ENCODE peak calls at places on chromosomes 3 and 15, in five cellular contexts. I is T-helper 2 cell, O is M059J, J is left ventricle myocardium superior, Z is dorsolateral prefrontal cortex. A is an unnamed sample.

GRCh38 chr3:24086597-24087369 is 141.7 kb downstream of the NR1D2 start:
- DNase-seq in O (no peak), J (no peak), Z (no peak), I (no peak), A (no peak)

GRCh38 chr3:43765417-43766030 is 74.8 kb downstream of the ABHD5 start:
- DNase-seq in Z (no peak), I (no peak), O (peak), J (peak), A (no peak)

GRCh38 chr3:96755519-96755918 is 58.9 kb upstream of the EPHA6 start:
- DNase-seq in I (no peak), J (no peak), Z (no peak), O (no peak), A (no peak)

GRCh38 chr3:4531478-4532025 is 38.4 kb downstream of the ITPR1 start:
- DNase-seq in I (no peak), O (peak), Z (no peak), J (no peak), A (no peak)

GRCh38 chr15:40093224-40093842 is 15.3 kb downstream of the BMF start:
- DNase-seq in Z (no peak), O (peak), J (no peak), I (no peak), A (no peak)

GRCh38 chr15:62277816-62278394 is 112.8 kb upstream of the C2CD4B start:
- DNase-seq in Z (no peak), J (no peak), O (no peak), I (no peak), A (no peak)

GRCh38 chr3:117045143-117045542 is 335.6 kb downstream of the TUSC7 start:
- DNase-seq in I (no peak), Z (no peak), J (peak), O (peak), A (no peak)

GRCh38 chr3:129954509-129954908 is 20.0 kb upstream of the TRH start:
- DNase-seq in J (no peak), I (no peak), O (no peak), Z (no peak), A (no peak)

GRCh38 chr3:7166460-7166859 is 305.5 kb downstream of the GRM7 start:
- DNase-seq in O (no peak), J (no peak), Z (no peak), I (no peak), A (no peak)

GRCh38 chr3:124230432-124230831 is 238.5 kb upstream of the ROPN1 start:
- DNase-seq in Z (no peak), O (no peak), J (no peak), I (no peak), A (no peak)

GRCh38 chr3:167941234-167941995 is 154.3 kb downstream of the GOLIM4 start:
- DNase-seq in Z (no peak), O (peak), J (peak), I (no peak), A (no peak)

GRCh38 chr3:23877324-23877980 is 39.3 kb downstream of the NKIRAS1 start:
- DNase-seq in J (peak), O (peak), Z (no peak), I (no peak), A (no peak)

GRCh38 chr3:187281191-187281714 is 10.3 kb downstream of the MASP1 start:
- DNase-seq in O (peak), Z (no peak), I (no peak), J (no peak), A (no peak)

GRCh38 chr15:76006136-76006778 is 6.0 kb downstream of the NRG4 start:
- DNase-seq in O (peak), J (no peak), I (no peak), Z (no peak), A (no peak)

GRCh38 chr3:112327371-112327951 is 5.5 kb upstream of the CD200 start:
- DNase-seq in Z (no peak), J (no peak), I (peak), O (peak), A (no peak)

GRCh38 chr15:85314139-85314538 is 66.3 kb upstream of the AKAP13 start:
- DNase-seq in I (no peak), O (no peak), Z (no peak), J (no peak), A (no peak)

GRCh38 chr3:126406389-126407296 is 11.9 kb downstream of the CFAP100 start:
- DNase-seq in J (no peak), Z (no peak), O (no peak), I (no peak), A (no peak)

GRCh38 chr3:197847866-197848401 is 56.9 kb downstream of the LRCH3 start:
- DNase-seq in J (no peak), I (peak), O (peak), Z (no peak), A (no peak)

GRCh38 chr15:68630205-68630555 is 51.4 kb downstream of the CORO2B start:
- DNase-seq in O (no peak), I (no peak), J (no peak), Z (no peak), A (no peak)

GRCh38 chr15:22968356-22968755 is 11.8 kb downstream of the CYFIP1 start:
- DNase-seq in Z (no peak), J (no peak), I (no peak), O (peak), A (no peak)

GRCh38 chr3:197482001-197482400 is 73.8 kb downstream of the BDH1 start:
- DNase-seq in O (peak), Z (no peak), I (no peak), J (no peak), A (no peak)

GRCh38 chr3:148861277-148861869 is 3.7 kb upstream of the CPA3 start:
- DNase-seq in J (no peak), I (no peak), Z (no peak), O (peak), A (no peak)

GRCh38 chr3:188608401-188608800 is 454.4 kb downstream of the LPP start:
- DNase-seq in Z (no peak), I (no peak), O (no peak), J (no peak), A (no peak)

GRCh38 chr3:18440053-18440768 is 15.1 kb upstream of the SATB1 start:
- DNase-seq in Z (no peak), I (no peak), O (peak), J (no peak), A (no peak)

GRCh38 chr15:42384597-42384996 is 25.3 kb downstream of the CAPN3 start:
- DNase-seq in I (no peak), Z (no peak), O (no peak), J (no peak), A (no peak)

GRCh38 chr3:143712522-143712921 is 135.7 kb downstream of the SLC9A9 start:
- DNase-seq in I (no peak), O (no peak), Z (no peak), J (no peak), A (no peak)

GRCh38 chr3:154040283-154040682 is 80.9 kb upstream of the ARHGEF26 start:
- DNase-seq in J (no peak), O (peak), Z (no peak), I (no peak), A (no peak)

GRCh38 chr3:106030620-106030945 is 161.8 kb upstream of the CBLB start:
- DNase-seq in I (no peak), J (no peak), O (peak), Z (no peak), A (no peak)

GRCh38 chr3:170033489-170033888 is 4.3 kb upstream of the GPR160 start:
- DNase-seq in Z (no peak), J (no peak), O (no peak), I (peak), A (no peak)

GRCh38 chr3:47410417-47410720 is 29.5 kb downstream of the PTPN23 start:
- DNase-seq in I (no peak), O (no peak), J (no peak), Z (no peak), A (no peak)

GRCh38 chr3:188752850-188753249 is 418.9 kb upstream of the TPRG1 start:
- DNase-seq in I (no peak), Z (no peak), O (no peak), J (no peak), A (no peak)

GRCh38 chr15:100101389-100102089 is 240.2 kb downstream of the ADAMTS17 start:
- DNase-seq in O (no peak), I (no peak), Z (no peak), J (peak), A (no peak)

GRCh38 chr3:110106805-110107204 is 769.5 kb upstream of the DPPA4 start:
- DNase-seq in O (no peak), I (no peak), J (no peak), Z (no peak), A (no peak)

GRCh38 chr3:157785071-157785826 is 282.0 kb upstream of the VEPH1 start:
- DNase-seq in I (no peak), O (peak), Z (no peak), J (no peak), A (no peak)

GRCh38 chr3:178236555-178237277 is 299.5 kb upstream of the KCNMB2 start:
- DNase-seq in I (no peak), O (no peak), Z (no peak), J (no peak), A (no peak)

GRCh38 chr15:34366271-34367043 is 539 bp downstream of the LPCAT4 start:
- DNase-seq in J (peak), I (peak), Z (peak), O (peak), A (peak)